ENCODE peak calls at places on chromosomes 7 and 10, in ten cellular contexts. S is transverse colon, I is HepG2, A is vagina, J is lower lobe of right lung, U is DND-41, Q is tibial artery, K is thoracic aorta, V is heart right ventricle, M is ovary. H is an unnamed sample. For H3K27me3, the result is how much of the 10 kb centered on the place peaks cover.

GRCh38 chr10:104293021-104293420 is 24.0 kb downstream of the GSTO2 start:
- DNase-seq in V (no peak), J (no peak), A (no peak), M (no peak), I (no peak), K (no peak), S (no peak), Q (no peak), U (no peak), H (no peak)

GRCh38 chr7:111320133-111320532 is 229.2 kb downstream of the LRRN3 start:
- DNase-seq in V (no peak), U (no peak), I (no peak), K (no peak), J (no peak), S (no peak), M (no peak), A (no peak), Q (no peak), H (no peak)

GRCh38 chr7:84196007-84196551 is 1.5 kb upstream of the SEMA3A start:
- DNase-seq in V (no peak), Q (no peak), J (no peak), U (no peak), S (no peak), K (no peak), A (no peak), I (no peak), M (no peak), H (no peak)

GRCh38 chr7:87416682-87417587 is 58.5 kb downstream of the ABCB4 start:
- DNase-seq in A (no peak), K (peak), Q (no peak), M (peak), S (peak), I (peak), J (no peak), U (peak), V (no peak), H (peak)

GRCh38 chr7:26061340-26062239 is 90.4 kb upstream of the NFE2L3 start:
- DNase-seq in K (no peak), I (peak), J (peak), V (peak), U (peak), A (no peak), M (peak), S (peak), Q (no peak), H (peak)

GRCh38 chr10:132539431-132539839 is 1.8 kb downstream of the INPP5A start:
- DNase-seq in A (no peak), V (no peak), U (peak), M (peak), S (peak), K (peak), I (no peak), J (peak), Q (peak), H (no peak)

GRCh38 chr7:107158028-107158427 is 10.8 kb upstream of the HBP1 start:
- DNase-seq in K (no peak), M (no peak), Q (no peak), V (no peak), S (no peak), J (no peak), U (no peak), I (no peak), A (no peak), H (no peak)

GRCh38 chr10:11684717-11685645 is 57.2 kb upstream of the ECHDC3 start:
- DNase-seq in I (no peak), Q (peak), V (peak), J (peak), M (peak), S (peak), K (peak), U (peak), A (no peak), H (peak)

GRCh38 chr10:126893841-126894240 is 11.4 kb upstream of the DOCK1 start:
- DNase-seq in Q (no peak), K (no peak), J (no peak), M (no peak), V (no peak), S (no peak), A (no peak), I (no peak), U (no peak), H (no peak)

GRCh38 chr10:86556933-86557649 is 35.5 kb upstream of the WAPL start:
- DNase-seq in S (no peak), V (no peak), U (no peak), I (no peak), Q (no peak), K (no peak), A (no peak), J (no peak), M (no peak), H (no peak)

GRCh38 chr10:112262556-112262955 is 20.6 kb upstream of the TECTB start:
- DNase-seq in V (no peak), J (no peak), U (no peak), Q (no peak), M (no peak), I (no peak), K (no peak), S (no peak), A (no peak), H (no peak)

GRCh38 chr10:43090188-43090587 is 13.3 kb downstream of the RET start:
- DNase-seq in K (no peak), M (no peak), V (no peak), U (no peak), A (no peak), J (no peak), I (no peak), Q (no peak), S (no peak), H (no peak)

GRCh38 chr7:20219446-20220292 is 2.5 kb upstream of the MACC1 start:
- DNase-seq in S (peak), K (peak), A (no peak), U (no peak), I (peak), Q (peak), J (peak), M (no peak), V (peak), H (no peak)

GRCh38 chr10:30893208-30893607 is 138.5 kb downstream of the ZNF438 start:
- DNase-seq in I (no peak), J (no peak), M (no peak), V (no peak), K (no peak), U (no peak), Q (no peak), A (no peak), S (no peak), H (no peak)

GRCh38 chr7:412731-413356 is 106.8 kb downstream of the PDGFA start:
- DNase-seq in K (no peak), I (no peak), A (no peak), U (no peak), Q (peak), J (no peak), S (no peak), V (no peak), M (peak), H (no peak)

GRCh38 chr7:44631458-44632115 is 25.2 kb downstream of the OGDH start:
- DNase-seq in M (no peak), U (no peak), Q (no peak), K (no peak), S (no peak), A (no peak), J (no peak), V (no peak), I (no peak), H (no peak)

GRCh38 chr7:41861642-41862041 is 158.8 kb upstream of the INHBA start:
- DNase-seq in M (no peak), A (no peak), U (no peak), Q (no peak), S (no peak), V (no peak), J (peak), I (no peak), K (no peak), H (no peak)

GRCh38 chr7:150972746-150973145 is 5.4 kb downstream of the KCNH2 start:
- DNase-seq in J (no peak), Q (no peak), I (no peak), S (no peak), U (no peak), M (no peak), V (no peak), K (no peak), A (no peak), H (no peak)

GRCh38 chr10:21733710-21734109 is 199.7 kb downstream of the MLLT10 start:
- DNase-seq in S (no peak), U (no peak), K (no peak), Q (no peak), J (no peak), A (no peak), M (no peak), I (no peak), V (no peak), H (no peak)

GRCh38 chr7:92731327-92732063 is 104.9 kb downstream of the CDK6 start:
- DNase-seq in K (no peak), V (no peak), I (no peak), Q (no peak), M (no peak), U (no peak), S (no peak), A (no peak), J (no peak), H (no peak)

GRCh38 chr7:127447326-127447945 is 54.9 kb upstream of the ZNF800 start:
- DNase-seq in Q (no peak), M (no peak), I (peak), V (no peak), A (no peak), U (peak), S (peak), K (no peak), J (no peak), H (peak)

GRCh38 chr10:103748020-103748419 is 107.4 kb downstream of the SH3PXD2A start:
- DNase-seq in J (no peak), I (no peak), U (no peak), S (peak), Q (no peak), A (no peak), K (no peak), M (no peak), V (no peak), H (no peak)

GRCh38 chr7:151689196-151689971 is 169.7 kb upstream of the RHEB start:
- DNase-seq in S (no peak), A (no peak), V (peak), J (peak), U (no peak), M (peak), K (no peak), Q (peak), I (no peak), H (no peak)

GRCh38 chr10:12634532-12634931 is 285.2 kb downstream of the CAMK1D start:
- DNase-seq in I (no peak), J (no peak), V (no peak), S (no peak), M (no peak), U (no peak), Q (no peak), A (no peak), K (no peak), H (no peak)

GRCh38 chr7:119482209-119482608 is 790.8 kb upstream of the KCND2 start:
- DNase-seq in J (no peak), K (no peak), M (peak), U (peak), A (no peak), S (no peak), V (no peak), I (peak), Q (no peak), H (no peak)

GRCh38 chr7:42262907-42263466 is 26.0 kb upstream of the GLI3 start:
- DNase-seq in Q (peak), J (no peak), A (no peak), V (peak), U (no peak), S (peak), I (no peak), M (no peak), K (peak), H (no peak)

GRCh38 chr7:148697950-148698396 is 730 bp upstream of the CUL1 start:
- DNase-seq in V (no peak), U (no peak), S (no peak), M (no peak), I (no peak), K (no peak), J (no peak), A (no peak), Q (no peak), H (no peak)

GRCh38 chr10:116316533-116316932 is 7.7 kb upstream of the CCDC172 start:
- DNase-seq in M (no peak), K (no peak), V (no peak), U (no peak), A (no peak), S (no peak), J (no peak), I (no peak), Q (no peak), H (no peak)

GRCh38 chr10:60917331-60918280 is 26.4 kb downstream of the RHOBTB1 start:
- DNase-seq in A (no peak), S (no peak), U (no peak), Q (no peak), K (no peak), M (no peak), I (no peak), J (no peak), V (no peak), H (no peak)

GRCh38 chr10:103818110-103818509 is 37.3 kb downstream of the SH3PXD2A start:
- DNase-seq in A (no peak), S (no peak), J (no peak), V (no peak), K (no peak), U (no peak), Q (peak), I (no peak), M (no peak), H (no peak)

GRCh38 chr10:47403401-47404318 is 19.6 kb upstream of the ZNF488 start:
- DNase-seq in S (no peak), A (peak), J (no peak), M (no peak), I (no peak), Q (peak), K (no peak), V (no peak), U (no peak), H (no peak)

GRCh38 chr7:106681815-106682495 is 21.0 kb upstream of the CCDC71L start:
- DNase-seq in M (no peak), U (no peak), J (no peak), V (no peak), K (no peak), I (no peak), A (no peak), Q (no peak), S (no peak), H (no peak)

GRCh38 chr7:5831196-5831595 is 49.4 kb upstream of the OCM start:
- DNase-seq in A (no peak), M (peak), Q (no peak), U (no peak), S (no peak), I (no peak), V (no peak), J (no peak), K (no peak), H (no peak)

GRCh38 chr10:116978906-116979305 is 26.1 kb downstream of the SHTN1 start:
- DNase-seq in K (no peak), A (no peak), M (no peak), J (no peak), Q (no peak), I (no peak), S (no peak), V (no peak), U (no peak), H (no peak)

GRCh38 chr10:72875250-72876055 is 18.1 kb upstream of the OIT3 start:
- DNase-seq in U (no peak), M (no peak), Q (no peak), I (peak), S (no peak), J (no peak), A (no peak), V (no peak), K (no peak), H (no peak)

GRCh38 chr7:17681965-17682364 is 258.3 kb downstream of the SNX13 start:
- DNase-seq in I (no peak), V (no peak), Q (no peak), M (no peak), S (no peak), K (no peak), U (no peak), J (no peak), A (no peak), H (no peak)
- TF ChIP-seq CTCF in I (no peak), V (no peak), Q (no peak), M (no peak), S (no peak), K (no peak), U (no peak), J (no peak), A (no peak), H (no peak)

GRCh38 chr10:80152820-80153219 is 20.3 kb downstream of the PLAC9 start:
- DNase-seq in K (no peak), Q (no peak), I (no peak), A (no peak), U (no peak), S (no peak), V (no peak), M (no peak), J (no peak), H (no peak)

GRCh38 chr10:80154978-80155695 is 22.6 kb downstream of the PLAC9 start:
- DNase-seq in I (no peak), Q (no peak), J (no peak), V (no peak), M (no peak), S (no peak), K (peak), A (no peak), U (no peak), H (no peak)

GRCh38 chr10:80155696-80156215 is 23.2 kb downstream of the PLAC9 start:
- DNase-seq in Q (no peak), U (no peak), K (no peak), S (no peak), V (no peak), A (no peak), M (no peak), I (no peak), J (no peak), H (no peak)

GRCh38 chr10:80154626-80154977 is 22.1 kb downstream of the PLAC9 start:
- DNase-seq in J (no peak), I (no peak), M (no peak), A (no peak), K (no peak), Q (no peak), V (no peak), S (no peak), U (no peak), H (no peak)

GRCh38 chr10:80153460-80153859 is 20.9 kb downstream of the PLAC9 start:
- DNase-seq in J (no peak), U (no peak), S (no peak), K (no peak), M (no peak), A (no peak), Q (no peak), I (no peak), V (no peak), H (no peak)
- H3K27ac ChIP-seq in J (no peak), U (no peak), S (no peak), K (peak), M (no peak), A (peak), Q (no peak), I (no peak), V (no peak), H (no peak)

GRCh38 chr7:27200761-27201230 is 905 bp upstream of the HOXA13 start:
- DNase-seq in M (no peak), K (no peak), A (no peak), I (no peak), S (no peak), J (no peak), U (no peak), V (no peak), Q (peak), H (no peak)
- H3K27me3 ChIP-seq in M (under half), K (half or more), A (under half), I (under half), S (half or more), J (half or more), U (under half), V (half or more), Q (half or more), H (half or more)

DNA sequence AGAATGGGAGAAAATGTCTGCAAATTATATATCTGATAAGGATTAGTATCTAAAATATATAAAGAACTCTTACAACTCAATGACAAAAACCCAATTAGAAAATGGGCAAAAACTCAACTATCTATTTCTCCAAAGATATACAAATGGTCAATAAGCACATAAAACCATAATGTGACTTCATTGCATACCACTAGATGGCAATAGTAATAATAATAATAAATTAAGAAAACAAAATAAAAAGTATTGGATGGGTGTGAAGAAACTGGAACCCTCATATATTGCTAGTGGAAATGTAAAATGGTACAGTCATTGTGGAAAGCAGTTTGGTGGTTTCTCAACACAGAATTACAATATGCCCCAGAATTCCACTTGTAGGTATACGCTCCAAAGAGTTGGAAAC is 98.8 kb downstream of the VIPR2 start:
- DNase-seq in Q (no peak), U (no peak), S (no peak), V (no peak), A (no peak), I (no peak), J (no peak), K (no peak), M (no peak), H (no peak)
- TF ChIP-seq CTCF in Q (no peak), U (no peak), S (no peak), V (no peak), A (no peak), I (no peak), J (no peak), K (no peak), M (no peak), H (no peak)